ENCODE peak calls at places on chromosome 20, in four cellular contexts. Y, Z, W and A are unnamed samples. For H3K4me1, the result is how much of the 10 kb centered on the place peaks cover.

GRCh38 chr20:19583532-19584175 is 174.4 kb upstream of the RIN2 start:
- DNase-seq in Y (peak), Z (peak), W (peak), A (peak)

GRCh38 chr20:62067547-62068260 is 2.0 kb upstream of the TAF4 start:
- DNase-seq in Y (no peak), Z (no peak), W (no peak), A (no peak)

GRCh38 chr20:63100401-63100925 is 93.7 kb upstream of the BHLHE23 start:
- DNase-seq in Y (peak), Z (no peak), W (no peak), A (no peak)

GRCh38 chr20:48282591-48283228 is 497.4 kb upstream of the SULF2 start:
- DNase-seq in Y (no peak), Z (no peak), W (no peak), A (no peak)

GRCh38 chr20:6489361-6490154 is 277.9 kb upstream of the BMP2 start:
- DNase-seq in Y (no peak), Z (no peak), W (no peak), A (no peak)

GRCh38 chr20:25389858-25390537 is 637 bp downstream of the ABHD12 start:
- DNase-seq in Y (peak), Z (no peak), W (peak), A (peak)

GRCh38 chr20:4814696-4815252 is 93.1 kb downstream of the PRND start:
- DNase-seq in Y (peak), Z (no peak), W (no peak), A (no peak)

GRCh38 chr20:2230671-2231488 is 64.9 kb upstream of the TGM3 start:
- DNase-seq in Y (no peak), Z (no peak), W (no peak), A (no peak)

GRCh38 chr20:25632940-25633790 is 9.4 kb upstream of the NANP start:
- DNase-seq in Y (no peak), Z (no peak), W (no peak), A (no peak)

GRCh38 chr20:59074456-59074855 is 31.9 kb upstream of the PRELID3B start:
- DNase-seq in Y (no peak), Z (no peak), W (no peak), A (no peak)

GRCh38 chr20:57179265-57179664 is 87.2 kb downstream of the BMP7 start:
- DNase-seq in Y (no peak), Z (no peak), W (no peak), A (peak)

GRCh38 chr20:57178582-57179112 is 87.8 kb downstream of the BMP7 start:
- DNase-seq in Y (no peak), Z (no peak), W (no peak), A (no peak)

GRCh38 chr20:57180954-57181353 is 85.5 kb downstream of the BMP7 start:
- DNase-seq in Y (no peak), Z (no peak), W (no peak), A (no peak)

GRCh38 chr20:57181639-57182038 is 84.8 kb downstream of the BMP7 start:
- DNase-seq in Y (no peak), Z (no peak), W (no peak), A (no peak)

GRCh38 chr20:57180385-57180784 is 86.1 kb downstream of the BMP7 start:
- DNase-seq in Y (no peak), Z (no peak), W (no peak), A (no peak)
- TF ChIP-seq CTCF in Y (no peak), Z (no peak), W (no peak), A (no peak)

GRCh38 chr20:57749131-57749690 is 39.4 kb upstream of the PMEPA1 start:
- DNase-seq in Y (no peak), Z (no peak), W (no peak), A (no peak)

GRCh38 chr20:57746832-57747404 is 37.1 kb upstream of the PMEPA1 start:
- DNase-seq in Y (no peak), Z (no peak), W (no peak), A (no peak)

GRCh38 chr20:57748601-57749130 is 38.9 kb upstream of the PMEPA1 start:
- DNase-seq in Y (peak), Z (no peak), W (peak), A (peak)

GRCh38 chr20:57746201-57746600 is 36.4 kb upstream of the PMEPA1 start:
- DNase-seq in Y (no peak), Z (no peak), W (no peak), A (no peak)

DNA sequence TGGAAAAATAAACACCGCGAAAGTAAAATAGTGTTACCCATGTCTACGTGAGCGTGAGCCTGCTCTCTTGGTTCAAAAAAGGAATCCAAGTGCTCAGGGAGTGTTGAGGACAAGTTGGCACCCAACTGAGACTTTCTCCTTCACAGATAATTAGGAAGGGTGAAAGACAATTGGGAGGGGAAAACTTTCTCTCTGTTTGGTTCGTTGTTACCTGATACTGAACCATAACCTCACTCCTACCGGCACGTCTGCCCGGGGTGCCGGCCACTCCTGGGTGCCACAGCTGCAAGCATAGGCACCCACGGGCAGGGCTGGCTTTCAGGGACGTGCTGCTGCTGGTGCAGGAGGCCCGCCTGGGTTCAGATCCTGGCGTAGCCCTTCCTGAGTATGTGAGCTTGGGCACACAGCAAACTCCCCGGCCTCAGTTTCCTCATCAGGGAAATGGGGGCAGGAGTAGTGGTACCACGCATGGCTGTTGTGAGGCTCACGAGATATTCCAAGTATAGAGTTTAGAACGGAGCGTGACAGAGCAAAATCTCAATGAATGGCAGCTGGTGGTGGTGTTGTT is 38.2 kb upstream of the PMEPA1 start:
- DNase-seq in Y (peak), Z (no peak), W (no peak), A (no peak)
- H3K4me3 ChIP-seq in Y (peak), Z (peak), W (no peak), A (no peak)

DNA sequence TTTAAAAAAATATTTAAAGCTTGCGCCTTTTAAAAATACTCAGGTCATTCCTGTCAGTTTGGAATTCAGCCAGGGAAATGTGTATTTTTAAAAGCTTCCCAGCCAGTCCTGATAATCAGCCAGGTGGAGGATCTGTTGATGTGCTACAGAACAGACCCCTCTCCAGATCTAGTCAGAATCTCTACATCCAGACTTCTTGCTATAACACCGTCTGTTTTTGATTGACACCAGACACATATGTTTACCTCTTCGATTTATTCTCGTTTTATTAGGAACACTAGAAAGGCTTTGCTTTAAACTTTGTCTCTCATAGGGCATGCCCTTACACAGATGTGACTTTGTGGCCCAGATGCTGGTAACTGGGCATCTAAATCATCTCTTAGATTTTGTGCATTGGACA is 11.7 kb downstream of the PARD6B start:
- DNase-seq in Y (no peak), Z (no peak), W (no peak), A (no peak)
- H3K4me1 ChIP-seq in Y (under half), Z (half or more), W (under half), A (under half)

GRCh38 chr20:8800089-8800488 is 268.8 kb upstream of the PLCB4 start:
- DNase-seq in Y (no peak), Z (no peak), W (no peak), A (no peak)
- TF ChIP-seq CTCF in Y (no peak), Z (no peak), W (no peak), A (no peak)

DNA sequence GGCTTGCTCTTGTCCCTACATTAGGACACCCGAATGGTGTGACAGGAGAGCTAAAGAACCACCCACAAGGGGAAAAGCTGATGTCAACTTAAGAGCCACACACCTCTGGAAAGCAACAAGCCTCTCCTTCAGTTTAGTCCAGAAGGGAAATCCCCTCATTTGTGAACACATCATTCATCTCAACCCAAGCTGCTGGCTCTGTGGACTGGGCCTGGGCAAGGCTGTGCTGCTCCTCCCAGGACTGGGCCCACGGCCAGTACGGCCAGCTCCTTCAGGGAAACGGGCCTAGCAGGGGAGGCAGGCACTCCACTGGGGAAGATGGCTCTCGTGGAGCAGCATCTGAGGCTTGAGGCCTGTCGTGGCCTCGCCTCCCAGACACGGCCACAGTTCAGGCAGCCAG is 12.8 kb upstream of the SLC4A11 start:
- DNase-seq in Y (no peak), Z (no peak), W (no peak), A (no peak)
- H3K4me3 ChIP-seq in Y (no peak), Z (no peak), W (no peak), A (no peak)

GRCh38 chr20:8540466-8540865 is 408.4 kb downstream of the PLCB1 start:
- DNase-seq in Y (no peak), Z (no peak), W (no peak), A (no peak)
- H3K4me1 ChIP-seq in Y (under half), Z (under half), W (under half), A (under half)

GRCh38 chr20:50759678-50760077 is 28.3 kb downstream of the PARD6B start:
- DNase-seq in Y (no peak), Z (no peak), W (no peak), A (no peak)

GRCh38 chr20:50758992-50759391 is 27.6 kb downstream of the PARD6B start:
- DNase-seq in Y (no peak), Z (no peak), W (no peak), A (no peak)

GRCh38 chr20:50762045-50762422 is 30.7 kb downstream of the PARD6B start:
- DNase-seq in Y (no peak), Z (no peak), W (no peak), A (no peak)

GRCh38 chr20:50765674-50766073 is 29.2 kb upstream of the BCAS4 start:
- DNase-seq in Y (no peak), Z (no peak), W (no peak), A (no peak)

DNA sequence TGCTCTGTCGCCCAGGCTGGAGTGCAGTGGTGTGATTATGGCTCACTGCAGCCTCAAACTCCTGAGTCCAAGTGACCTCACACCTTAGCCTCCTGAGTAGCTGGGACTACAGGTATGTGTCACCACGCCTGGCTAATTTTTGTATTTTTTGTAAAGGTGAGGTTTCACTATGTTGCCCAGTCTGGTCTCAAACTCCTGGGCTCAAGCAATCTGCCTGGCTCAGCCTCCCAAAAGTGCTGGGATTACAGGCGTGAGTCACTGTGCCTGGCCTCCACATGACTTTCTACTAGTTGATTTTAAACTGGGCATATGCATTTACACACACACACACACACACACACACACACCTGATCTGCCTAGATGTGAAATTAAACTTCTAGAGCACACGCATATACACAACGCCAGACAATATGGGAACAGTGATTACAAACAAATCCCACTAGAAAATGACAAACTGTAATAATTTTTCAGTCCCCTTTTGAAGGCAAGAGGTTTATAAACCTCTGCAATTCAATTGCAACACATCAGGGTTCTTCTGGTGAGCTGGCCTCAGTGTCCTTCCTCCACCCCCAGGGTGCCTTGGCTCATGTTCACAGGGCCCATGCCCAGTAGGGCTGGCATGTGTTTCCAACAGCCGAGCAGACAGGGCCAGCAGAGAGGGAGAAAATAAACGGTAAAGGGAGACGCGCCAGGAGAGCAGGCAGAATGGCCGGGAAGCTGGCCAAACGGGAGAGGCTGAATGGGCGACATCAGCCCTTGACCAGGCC is 31.2 kb downstream of the PARD6B start:
- DNase-seq in Y (peak), Z (peak), W (no peak), A (no peak)
- TF ChIP-seq CTCF in Y (no peak), Z (no peak), W (no peak), A (no peak)

GRCh38 chr20:10501377-10501776 is 66.3 kb downstream of the SLX4IP start:
- DNase-seq in Y (no peak), Z (no peak), W (peak), A (no peak)
- H3K4me3 ChIP-seq in Y (no peak), Z (no peak), W (peak), A (peak)